ENCODE peak calls at places on chromosome 18, in four cellular contexts. K is HepG2, I is H1, B is K562. H is an unnamed sample.

GRCh38 chr18:47036298-47036874 is 965 bp upstream of the ELOA2 start:
- DNase-seq in I (no peak), B (peak; percentile 28), K (peak; percentile 28), H (peak; percentile 13)

GRCh38 chr18:50820901-50821520 is 1.2 kb upstream of the MRO start:
- DNase-seq in K (no peak), B (no peak), I (no peak), H (no peak)

GRCh38 chr18:80035997-80036396 is 1.8 kb downstream of the RBFA start:
- DNase-seq in B (peak; percentile 52), I (no peak), K (no peak), H (no peak)

GRCh38 chr18:57807336-57808117 is 4.4 kb upstream of the ATP8B1 start:
- DNase-seq in B (no peak), K (no peak), I (no peak), H (no peak)

GRCh38 chr18:31510319-31510718 is 12.3 kb downstream of the DSG2 start:
- DNase-seq in I (no peak), K (peak; percentile 89), B (no peak), H (no peak)

GRCh38 chr18:35127201-35127600 is 86.0 kb downstream of the MAPRE2 start:
- DNase-seq in I (no peak), B (peak; percentile 35), K (peak; percentile 19), H (no peak)

GRCh38 chr18:24271381-24272331 is 126.0 kb downstream of the OSBPL1A start:
- DNase-seq in B (no peak), K (peak; percentile 4), I (peak; percentile 66), H (peak; percentile 80)

GRCh38 chr18:67359868-67360838 is 156.4 kb downstream of the DSEL start:
- DNase-seq in B (no peak), I (no peak), K (peak; percentile 29), H (peak; percentile 36)

GRCh38 chr18:64419156-64419555 is 270.3 kb upstream of the LINC00305 start:
- DNase-seq in K (no peak), B (no peak), I (no peak), H (no peak)

GRCh38 chr18:2901405-2901989 is 54.7 kb downstream of the EMILIN2 start:
- DNase-seq in K (no peak), B (no peak), I (no peak), H (no peak)

GRCh38 chr18:33355263-33355662 is 85.3 kb downstream of the CCDC178 start:
- DNase-seq in K (no peak), B (no peak), I (no peak), H (no peak)

GRCh38 chr18:60421356-60422118 is 49.0 kb upstream of the MC4R start:
- DNase-seq in I (no peak), B (no peak), K (no peak), H (no peak)

GRCh38 chr18:76452357-76452756 is 42.7 kb downstream of the ZNF516 start:
- DNase-seq in B (no peak), K (no peak), I (no peak), H (no peak)

GRCh38 chr18:66582151-66582550 is 21.7 kb downstream of the CDH19 start:
- DNase-seq in K (no peak), B (no peak), I (no peak), H (no peak)

GRCh38 chr18:23634692-23635091 is 28.0 kb downstream of the ANKRD29 start:
- DNase-seq in I (no peak), B (no peak), K (no peak), H (no peak)

GRCh38 chr18:63241317-63241712 is 78.3 kb downstream of the BCL2 start:
- DNase-seq in B (no peak), K (no peak), I (no peak), H (peak; percentile 9)

GRCh38 chr18:34834897-34835296 is 124.8 kb downstream of the DTNA start:
- DNase-seq in I (no peak), K (no peak), B (no peak), H (no peak)

GRCh38 chr18:50203801-50204604 is 9.1 kb upstream of the MYO5B start:
- DNase-seq in B (peak; percentile 37), I (no peak), K (peak; percentile 46), H (peak; percentile 24)

GRCh38 chr18:8786766-8787670 is 81.7 kb downstream of the MTCL1 start:
- DNase-seq in K (no peak), B (no peak), I (no peak), H (no peak)

GRCh38 chr18:78713064-78713463 is 266.6 kb upstream of the SALL3 start:
- DNase-seq in K (no peak), B (peak; percentile 22), I (no peak), H (no peak)

GRCh38 chr18:62338446-62339105 is 13.5 kb downstream of the TNFRSF11A start:
- DNase-seq in K (no peak), B (no peak), I (no peak), H (no peak)

GRCh38 chr18:74243127-74243526 is 48.6 kb downstream of the CYB5A start:
- DNase-seq in K (no peak), I (no peak), B (no peak), H (no peak)

GRCh38 chr18:22858121-22858520 is 75.0 kb upstream of the RBBP8 start:
- DNase-seq in K (no peak), B (no peak), I (no peak), H (no peak)

GRCh38 chr18:446941-447560 is 53.5 kb downstream of the COLEC12 start:
- DNase-seq in K (no peak), I (no peak), B (no peak), H (no peak)

GRCh38 chr18:61201516-61201915 is 131.7 kb upstream of the CDH20 start:
- DNase-seq in K (no peak), B (no peak), I (no peak), H (no peak)

GRCh38 chr18:3594760-3595241 is 144.8 kb downstream of the TGIF1 start:
- DNase-seq in I (no peak), B (peak; percentile 28), K (peak; percentile 30), H (peak; percentile 58)

GRCh38 chr18:59393381-59393780 is 34.3 kb upstream of the LMAN1 start:
- DNase-seq in I (no peak), K (no peak), B (no peak), H (no peak)

GRCh38 chr18:23822590-23823385 is 133.5 kb downstream of the LAMA3 start:
- DNase-seq in I (no peak), B (no peak), K (no peak), H (no peak)

GRCh38 chr18:76490701-76491171 is 4.3 kb downstream of the ZNF516 start:
- DNase-seq in K (no peak), B (no peak), I (no peak), H (peak; percentile 13)

GRCh38 chr18:29879763-29880162 is 1162.8 kb downstream of the DSC3 start:
- DNase-seq in B (no peak), K (no peak), I (no peak), H (no peak)

GRCh38 chr18:29873211-29873610 is 1169.3 kb downstream of the DSC3 start:
- DNase-seq in K (no peak), B (no peak), I (no peak), H (no peak)

GRCh38 chr18:29874519-29875098 is 1167.9 kb downstream of the DSC3 start:
- DNase-seq in K (peak; percentile 52), I (no peak), B (peak; percentile 11), H (peak; percentile 27)
- TF ChIP-seq HDAC2 in K (no peak), I (no peak), B (no peak), H (no peak)

GRCh38 chr18:48313803-48314202 is 95.4 kb downstream of the ZBTB7C start:
- DNase-seq in I (no peak), K (no peak), B (no peak), H (no peak)
- TF ChIP-seq HDAC2 in I (no peak), K (no peak), B (no peak), H (no peak)

GRCh38 chr18:55586841-55587240 is 1.2 kb downstream of the TCF4 start:
- DNase-seq in I (no peak), K (no peak), B (no peak), H (no peak)

GRCh38 chr18:55585586-55586521 is 2.1 kb downstream of the TCF4 start:
- DNase-seq in B (no peak), I (no peak), K (no peak), H (no peak)

GRCh38 chr18:55588001-55588875 is at the start of gene TCF4:
- DNase-seq in K (no peak), I (no peak), B (peak; percentile 63), H (peak; percentile 33)

GRCh38 chr18:55588876-55589595 is 1.0 kb upstream of the TCF4 start:
- DNase-seq in K (no peak), I (no peak), B (no peak), H (peak; percentile 3)

DNA sequence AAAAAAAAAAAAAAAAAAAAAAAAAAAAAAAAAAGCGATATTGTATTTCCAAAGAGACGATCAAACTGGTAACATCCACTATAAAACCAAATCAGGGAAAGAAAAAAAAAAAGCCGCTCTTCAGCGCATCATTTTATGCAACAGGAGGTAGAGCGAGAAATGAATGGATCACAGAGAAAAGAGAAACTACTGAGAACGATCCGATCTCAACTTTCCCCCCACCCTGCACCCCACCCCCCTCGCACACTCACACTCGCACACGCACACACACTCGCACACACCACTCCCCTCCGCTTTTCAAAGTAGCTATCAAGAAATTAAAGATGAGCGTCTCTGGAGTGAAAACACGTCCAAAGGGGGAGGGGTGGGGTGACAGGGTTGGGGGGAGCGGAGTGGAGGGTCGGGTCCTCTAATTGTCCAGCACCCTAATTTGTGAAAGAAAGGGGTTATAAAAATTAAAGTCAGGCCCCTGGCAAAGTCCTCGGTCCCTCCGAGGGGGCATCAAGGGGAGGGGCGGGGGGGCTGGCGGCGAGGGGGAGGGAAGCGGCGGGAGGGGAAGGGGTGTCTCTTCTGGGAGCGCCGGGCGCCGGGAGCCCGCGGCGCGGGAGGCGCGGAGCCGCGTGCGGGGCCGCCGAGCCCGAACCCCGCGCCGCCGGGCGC is 521 bp downstream of the TCF4 start:
- DNase-seq in I (no peak), K (no peak), B (peak; percentile 44), H (peak; percentile 9)
- TF ChIP-seq HDAC2 in I (peak; percentile 27), K (no peak), B (no peak), H (no peak)

GRCh38 chr18:45277870-45278269 is 337.4 kb upstream of the SLC14A2 start:
- DNase-seq in B (no peak), I (no peak), K (no peak), H (no peak)

GRCh38 chr18:45280486-45281263 is 334.6 kb upstream of the SLC14A2 start:
- DNase-seq in B (no peak), K (no peak), I (no peak), H (no peak)

GRCh38 chr18:45284174-45284573 is 331.1 kb upstream of the SLC14A2 start:
- DNase-seq in K (no peak), I (no peak), B (no peak), H (no peak)

GRCh38 chr18:45285251-45285650 is 330.0 kb upstream of the SLC14A2 start:
- DNase-seq in I (no peak), B (no peak), K (no peak), H (no peak)

DNA sequence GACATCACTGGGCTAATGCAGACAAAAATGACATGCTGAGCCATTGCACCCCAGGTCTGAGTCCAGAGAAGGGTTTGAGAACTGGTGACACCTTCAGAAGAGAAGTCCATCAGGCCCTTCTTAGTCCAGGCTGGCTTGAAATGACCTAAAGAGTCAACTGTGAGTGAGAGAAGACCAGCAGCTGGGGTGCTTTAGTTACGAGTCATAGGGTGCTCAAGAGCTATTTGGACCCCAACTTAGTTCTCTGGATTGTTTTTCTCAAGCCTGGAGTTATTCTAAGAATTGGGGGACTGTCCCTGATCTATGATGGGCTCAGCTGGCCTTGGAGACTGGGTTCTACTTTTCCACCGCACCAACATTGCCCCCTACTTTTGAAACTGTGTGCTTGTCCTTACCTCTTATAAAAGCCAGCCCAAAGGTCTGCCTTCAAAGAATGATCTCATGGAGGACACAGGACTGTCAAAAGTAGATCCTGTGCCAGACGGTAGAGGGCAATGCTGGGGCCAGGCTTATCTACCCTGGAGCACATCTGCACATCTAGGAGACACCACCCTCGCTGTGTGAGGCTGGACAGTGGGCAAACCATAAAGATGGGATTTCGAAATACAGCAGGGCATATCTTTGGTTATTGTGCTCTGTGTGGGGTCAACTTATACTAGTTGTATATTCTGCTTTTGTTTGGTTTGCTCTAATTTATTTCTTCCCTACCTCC is 333.0 kb upstream of the SLC14A2 start:
- DNase-seq in I (no peak), K (no peak), B (peak; percentile 11), H (peak; percentile 4)
- TF ChIP-seq HDAC2 in I (no peak), K (no peak), B (no peak), H (no peak)

GRCh38 chr18:10482985-10483949 is 28.8 kb downstream of the APCDD1 start:
- DNase-seq in K (no peak), I (no peak), B (no peak), H (no peak)
- TF ChIP-seq HDAC2 in K (no peak), I (no peak), B (no peak), H (no peak)